ENCODE peak calls at places on chromosomes 13 and 19, in eight cellular contexts. M is NCI-H2029; D is suprapubic skin; P is stomach; W is left ventricle myocardium inferior; J is tibial nerve; I is EL; L is naive thymus-derived CD8-positive, alpha-beta T cell. B is an unnamed sample.

GRCh38 chr13:72970301-72970880 is 88.4 kb upstream of the KLF5 start:
- DNase-seq in M (no peak), D (no peak), P (no peak), W (no peak), J (no peak), I (no peak), L (no peak), B (no peak)

GRCh38 chr13:87524775-87525174 is 146.4 kb upstream of the SLITRK5 start:
- DNase-seq in M (no peak), D (no peak), P (no peak), W (no peak), J (no peak), I (no peak), L (no peak), B (no peak)

GRCh38 chr19:17323973-17324327 is 10.7 kb downstream of the ANO8 start:
- DNase-seq in M (no peak), D (peak; percentile 64), P (no peak), W (no peak), J (no peak), I (no peak), L (no peak), B (peak; percentile 70)

GRCh38 chr13:105655046-105655445 is 880.4 kb downstream of the EFNB2 start:
- DNase-seq in M (no peak), D (no peak), P (no peak), W (no peak), J (no peak), I (peak; percentile 70), L (no peak), B (no peak)

GRCh38 chr13:36997716-36998427 is 1.3 kb downstream of the ALG5 start:
- DNase-seq in M (no peak), D (no peak), P (no peak), W (no peak), J (no peak), I (peak; percentile 15), L (no peak), B (no peak)

GRCh38 chr13:29465741-29466293 is 129.7 kb downstream of the SLC7A1 start:
- DNase-seq in M (no peak), D (no peak), P (peak; percentile 31), W (peak; percentile 51), J (peak; percentile 30), I (peak; percentile 80), L (no peak), B (no peak)

GRCh38 chr13:21256351-21256761 is 79.9 kb downstream of the MRPL57 start:
- DNase-seq in M (no peak), D (no peak), P (no peak), W (no peak), J (no peak), I (no peak), L (no peak), B (no peak)

GRCh38 chr19:53147645-53148044 is 11.2 kb downstream of the ZNF347 start:
- DNase-seq in M (no peak), D (no peak), P (no peak), W (no peak), J (no peak), I (no peak), L (no peak), B (no peak)

GRCh38 chr13:95073826-95074345 is 227.4 kb downstream of the ABCC4 start:
- DNase-seq in M (no peak), D (no peak), P (no peak), W (no peak), J (no peak), I (peak; percentile 59), L (no peak), B (no peak)

GRCh38 chr13:39263033-39263432 is 224.8 kb downstream of the NHLRC3 start:
- DNase-seq in M (no peak), D (no peak), P (peak; percentile 27), W (no peak), J (peak; percentile 43), I (peak; percentile 50), L (no peak), B (no peak)

GRCh38 chr13:20997301-20998061 is 63.9 kb downstream of the LATS2 start:
- DNase-seq in M (no peak), D (no peak), P (no peak), W (peak; percentile 53), J (no peak), I (peak; percentile 96), L (no peak), B (no peak)

GRCh38 chr19:30046522-30046921 is 104.5 kb downstream of the URI1 start:
- DNase-seq in M (no peak), D (no peak), P (no peak), W (no peak), J (no peak), I (no peak), L (no peak), B (no peak)

GRCh38 chr13:76271728-76272232 is 614.4 kb downstream of the KCTD12 start:
- DNase-seq in M (no peak), D (no peak), P (no peak), W (no peak), J (no peak), I (peak; percentile 1), L (no peak), B (no peak)

GRCh38 chr19:51971624-51972023 is 15.0 kb downstream of the ZNF350 start:
- DNase-seq in M (no peak), D (no peak), P (no peak), W (no peak), J (no peak), I (no peak), L (no peak), B (no peak)

GRCh38 chr13:53010374-53011105 is 18.1 kb upstream of the OLFM4 start:
- DNase-seq in M (peak; percentile 78), D (no peak), P (peak; percentile 77), W (no peak), J (no peak), I (no peak), L (no peak), B (no peak)

GRCh38 chr13:26785845-26786630 is 25.5 kb upstream of the GPR12 start:
- DNase-seq in M (no peak), D (peak; percentile 73), P (peak; percentile 28), W (no peak), J (no peak), I (peak; percentile 42), L (peak; percentile 69), B (no peak)

GRCh38 chr13:24097064-24097463 is 63.5 kb upstream of the SPATA13 start:
- DNase-seq in M (no peak), D (no peak), P (no peak), W (no peak), J (no peak), I (peak; percentile 57), L (no peak), B (no peak)

GRCh38 chr13:110869805-110870706 is 44.8 kb downstream of the ANKRD10 start:
- DNase-seq in M (peak; percentile 81), D (peak; percentile 91), P (peak; percentile 79), W (peak; percentile 74), J (peak; percentile 72), I (peak; percentile 100), L (no peak), B (peak; percentile 76)

GRCh38 chr13:73943137-73943964 is 190.9 kb downstream of the KLF12 start:
- DNase-seq in M (no peak), D (no peak), P (no peak), W (no peak), J (no peak), I (no peak), L (no peak), B (no peak)

GRCh38 chr19:37872383-37872782 is 34.0 kb downstream of the WDR87 start:
- DNase-seq in M (no peak), D (no peak), P (no peak), W (no peak), J (no peak), I (no peak), L (no peak), B (no peak)

GRCh38 chr13:100339411-100339935 is 249.1 kb downstream of the GGACT start:
- DNase-seq in M (no peak), D (no peak), P (no peak), W (no peak), J (no peak), I (no peak), L (no peak), B (no peak)

GRCh38 chr19:53884256-53884655 is 2.3 kb downstream of the PRKCG start:
- DNase-seq in M (no peak), D (no peak), P (no peak), W (no peak), J (no peak), I (no peak), L (no peak), B (no peak)

GRCh38 chr13:25118371-25118770 is 22.4 kb downstream of the PABPC3 start:
- DNase-seq in M (no peak), D (no peak), P (no peak), W (no peak), J (no peak), I (no peak), L (no peak), B (no peak)

GRCh38 chr19:1449467-1450442 is at the start of gene APC2:
- DNase-seq in M (no peak), D (no peak), P (no peak), W (no peak), J (no peak), I (peak; percentile 39), L (no peak), B (no peak)

GRCh38 chr13:27463500-27463899 is 13.1 kb upstream of the MTIF3 start:
- DNase-seq in M (no peak), D (no peak), P (no peak), W (no peak), J (no peak), I (no peak), L (no peak), B (no peak)

GRCh38 chr19:43782311-43782660 is 1.5 kb upstream of the KCNN4 start:
- DNase-seq in M (no peak), D (no peak), P (no peak), W (no peak), J (no peak), I (no peak), L (no peak), B (no peak)

GRCh38 chr19:15631817-15632216 is 8.9 kb upstream of the CYP4F3 start:
- DNase-seq in M (no peak), D (no peak), P (no peak), W (no peak), J (no peak), I (peak; percentile 14), L (peak; percentile 34), B (no peak)

GRCh38 chr13:49472186-49472585 is 23.6 kb upstream of the PHF11 start:
- DNase-seq in M (no peak), D (no peak), P (no peak), W (no peak), J (no peak), I (no peak), L (no peak), B (no peak)

GRCh38 chr19:42088471-42089190 is 12.7 kb downstream of the ZNF574 start:
- DNase-seq in M (no peak), D (peak; percentile 54), P (no peak), W (no peak), J (no peak), I (peak; percentile 80), L (no peak), B (no peak)

GRCh38 chr13:29730253-29730652 is 120.2 kb downstream of the UBL3 start:
- DNase-seq in M (no peak), D (no peak), P (no peak), W (no peak), J (no peak), I (no peak), L (no peak), B (no peak)

GRCh38 chr19:43315851-43316250 is 37.6 kb upstream of the CD177 start:
- DNase-seq in M (no peak), D (no peak), P (no peak), W (no peak), J (no peak), I (no peak), L (no peak), B (no peak)

GRCh38 chr19:3213159-3213558 is 11.3 kb upstream of the CELF5 start:
- DNase-seq in M (no peak), D (no peak), P (no peak), W (no peak), J (no peak), I (no peak), L (no peak), B (no peak)

GRCh38 chr13:80476953-80477352 is 136.0 kb upstream of the SPRY2 start:
- DNase-seq in M (no peak), D (no peak), P (no peak), W (no peak), J (no peak), I (no peak), L (no peak), B (no peak)

GRCh38 chr13:26485288-26485687 is 72.2 kb upstream of the WASF3 start:
- DNase-seq in M (no peak), D (no peak), P (no peak), W (no peak), J (no peak), I (no peak), L (no peak), B (no peak)

B was measured in lower lobe of right lung.